ENCODE peak calls at places on chromosomes 6 and 20, in five cellular contexts. M is mesenchymal stem cell, Q is small intestine, B is kidney tubule cell, F is T-cell. P is an unnamed sample.

GRCh38 chr6:165308926-165309731 is at the start of gene C6orf118:
- DNase-seq in B (peak), F (no peak), M (peak), Q (peak), P (peak)

GRCh38 chr6:33914519-33915120 is 110.8 kb upstream of the MLN start:
- DNase-seq in M (no peak), F (peak), B (no peak), Q (peak), P (no peak)

GRCh38 chr20:23101696-23102095 is 15.6 kb upstream of the CD93 start:
- DNase-seq in F (no peak), B (no peak), M (no peak), Q (peak), P (no peak)

GRCh38 chr6:145244712-145245111 is 490.6 kb downstream of the EPM2A start:
- DNase-seq in B (no peak), F (no peak), M (no peak), Q (peak), P (no peak)

GRCh38 chr6:53244532-53244931 is 95.9 kb upstream of the GCM1 start:
- DNase-seq in Q (no peak), B (no peak), F (no peak), M (no peak), P (no peak)

GRCh38 chr6:168124921-168125320 is 45.9 kb upstream of the FRMD1 start:
- DNase-seq in B (no peak), F (no peak), M (no peak), Q (no peak), P (no peak)

GRCh38 chr20:50191566-50192363 is 1.1 kb downstream of the CEBPB start:
- DNase-seq in M (peak), B (peak), Q (peak), F (peak), P (peak)

GRCh38 chr6:37698264-37699137 is 818 bp upstream of the MDGA1 start:
- DNase-seq in B (peak), M (peak), F (peak), Q (peak), P (peak)

GRCh38 chr6:42498473-42499128 is 46.9 kb upstream of the TRERF1 start:
- DNase-seq in Q (peak), M (peak), B (no peak), F (no peak), P (no peak)

GRCh38 chr6:165584541-165584940 is 78.5 kb downstream of the PDE10A start:
- DNase-seq in F (no peak), Q (no peak), B (no peak), M (no peak), P (no peak)

GRCh38 chr6:125780540-125781306 is 10.0 kb upstream of the NCOA7 start:
- DNase-seq in M (peak), F (peak), Q (peak), B (peak), P (peak)

GRCh38 chr6:72382602-72383529 is 239.0 kb upstream of the KCNQ5 start:
- DNase-seq in B (no peak), F (no peak), Q (no peak), M (no peak), P (no peak)

GRCh38 chr6:37576336-37576737 is 76.6 kb upstream of the CCDC167 start:
- DNase-seq in Q (no peak), F (no peak), M (peak), B (peak), P (peak)

GRCh38 chr6:127539292-127539691 is 20.2 kb upstream of the MTCL3 start:
- DNase-seq in Q (peak), B (peak), M (peak), F (no peak), P (peak)

GRCh38 chr6:30712441-30712840 is 4.6 kb downstream of the MDC1 start:
- DNase-seq in M (no peak), B (no peak), Q (no peak), F (no peak), P (no peak)

GRCh38 chr20:3751664-3752385 is 15.7 kb downstream of the ADISSP start:
- DNase-seq in B (peak), Q (peak), M (peak), F (peak), P (no peak)

GRCh38 chr6:1047926-1048595 is 263.8 kb upstream of the FOXQ1 start:
- DNase-seq in B (no peak), F (no peak), Q (no peak), M (no peak), P (no peak)

GRCh38 chr6:128963561-128963960 is 80.6 kb downstream of the LAMA2 start:
- DNase-seq in F (no peak), B (peak), Q (no peak), M (peak), P (peak)

GRCh38 chr6:48110436-48111142 is 408 bp downstream of the PTCHD4 start:
- DNase-seq in B (no peak), F (no peak), M (no peak), Q (no peak), P (no peak)

GRCh38 chr6:62150048-62150663 is 135.9 kb downstream of the KHDRBS2 start:
- DNase-seq in B (peak), Q (no peak), F (no peak), M (peak), P (peak)

GRCh38 chr6:39403304-39403703 is 80.8 kb upstream of the KCNK16 start:
- DNase-seq in F (no peak), M (no peak), Q (no peak), B (no peak), P (no peak)

GRCh38 chr6:136696238-136696637 is 96.0 kb downstream of the MAP3K5 start:
- DNase-seq in F (no peak), B (no peak), Q (no peak), M (peak), P (no peak)

GRCh38 chr6:11439017-11439420 is 98.5 kb upstream of the TMEM170B start:
- DNase-seq in F (no peak), Q (peak), M (no peak), B (no peak), P (no peak)

GRCh38 chr6:3137057-3137777 is 18.7 kb downstream of the BPHL start:
- DNase-seq in M (peak), Q (peak), F (no peak), B (peak), P (no peak)

GRCh38 chr20:44969320-44969879 is 3.1 kb downstream of the STK4 start:
- DNase-seq in M (no peak), B (no peak), Q (no peak), F (no peak), P (no peak)

GRCh38 chr6:25866011-25866410 is 8.0 kb downstream of the SLC17A3 start:
- DNase-seq in Q (peak), B (no peak), F (peak), M (no peak), P (peak)

GRCh38 chr6:47650553-47651432 is 47.6 kb upstream of the ADGRF4 start:
- DNase-seq in M (peak), F (no peak), B (no peak), Q (no peak), P (no peak)

GRCh38 chr20:10113746-10114145 is 79.0 kb downstream of the ANKEF1 start:
- DNase-seq in Q (no peak), F (no peak), M (no peak), B (peak), P (peak)

GRCh38 chr20:36153204-36153603 is 1.3 kb upstream of the EPB41L1 start:
- DNase-seq in M (no peak), Q (no peak), F (no peak), B (no peak), P (no peak)

GRCh38 chr6:21022343-21023107 is 488.3 kb downstream of the CDKAL1 start:
- DNase-seq in M (peak), F (no peak), B (peak), Q (peak), P (peak)

GRCh38 chr20:10093087-10093591 is 58.4 kb downstream of the ANKEF1 start:
- DNase-seq in M (peak), F (no peak), Q (no peak), B (peak), P (peak)